ENCODE peak calls at places on chromosomes 12 and 14, in five cellular contexts. One of them, this sample, is unnamed.

GRCh38 chr14:24806061-24806678 is 172.2 kb upstream of the GZMB start:
- DNase-seq in kidney tubule cell: peak; percentile 71
- DNase-seq in cardiac fibroblast: peak; percentile 66
- DNase-seq in astrocyte of the spinal cord: peak; percentile 42
- DNase-seq in transverse colon: peak; percentile 89
- DNase-seq in this sample: peak; percentile 37

GRCh38 chr14:102752239-102752847 is 24.9 kb upstream of the TRAF3 start:
- DNase-seq in astrocyte of the spinal cord: no peak
- DNase-seq in transverse colon: no peak
- DNase-seq in cardiac fibroblast: no peak
- DNase-seq in kidney tubule cell: no peak
- DNase-seq in this sample: no peak

GRCh38 chr12:64608901-64609542 is 1.3 kb upstream of the RASSF3 start:
- DNase-seq in astrocyte of the spinal cord: peak; percentile 56
- DNase-seq in cardiac fibroblast: peak; percentile 43
- DNase-seq in transverse colon: peak; percentile 67
- DNase-seq in kidney tubule cell: peak; percentile 87
- DNase-seq in this sample: peak; percentile 39

GRCh38 chr14:87084908-87085307 is 908.1 kb downstream of the GALC start:
- DNase-seq in transverse colon: no peak
- DNase-seq in cardiac fibroblast: no peak
- DNase-seq in kidney tubule cell: no peak
- DNase-seq in astrocyte of the spinal cord: no peak
- DNase-seq in this sample: no peak

GRCh38 chr14:55448146-55448614 is 7.8 kb upstream of the TBPL2 start:
- DNase-seq in kidney tubule cell: peak; percentile 99
- DNase-seq in astrocyte of the spinal cord: peak; percentile 94
- DNase-seq in transverse colon: peak; percentile 60
- DNase-seq in cardiac fibroblast: peak; percentile 93
- DNase-seq in this sample: peak; percentile 87

GRCh38 chr14:95504135-95505029 is 12.1 kb downstream of the SYNE3 start:
- DNase-seq in astrocyte of the spinal cord: peak; percentile 60
- DNase-seq in transverse colon: no peak
- DNase-seq in cardiac fibroblast: peak; percentile 81
- DNase-seq in kidney tubule cell: no peak
- DNase-seq in this sample: peak; percentile 60

GRCh38 chr14:54208751-54209150 is 188.1 kb upstream of the CDKN3 start:
- DNase-seq in kidney tubule cell: no peak
- DNase-seq in transverse colon: no peak
- DNase-seq in astrocyte of the spinal cord: no peak
- DNase-seq in cardiac fibroblast: no peak
- DNase-seq in this sample: no peak

GRCh38 chr12:26795899-26796298 is 37.1 kb downstream of the ITPR2 start:
- DNase-seq in transverse colon: no peak
- DNase-seq in astrocyte of the spinal cord: no peak
- DNase-seq in cardiac fibroblast: no peak
- DNase-seq in kidney tubule cell: no peak
- DNase-seq in this sample: no peak

GRCh38 chr12:1593232-1594044 is 943 bp downstream of the FBXL14 start:
- DNase-seq in transverse colon: peak; percentile 74
- DNase-seq in astrocyte of the spinal cord: peak; percentile 47
- DNase-seq in kidney tubule cell: peak; percentile 52
- DNase-seq in cardiac fibroblast: no peak
- DNase-seq in this sample: no peak

GRCh38 chr12:102543494-102543893 is 63.1 kb upstream of the IGF1 start:
- DNase-seq in cardiac fibroblast: no peak
- DNase-seq in transverse colon: no peak
- DNase-seq in kidney tubule cell: peak; percentile 23
- DNase-seq in astrocyte of the spinal cord: no peak
- DNase-seq in this sample: peak; percentile 14

GRCh38 chr12:128786741-128787391 is 36.9 kb downstream of the SLC15A4 start:
- DNase-seq in cardiac fibroblast: no peak
- DNase-seq in astrocyte of the spinal cord: no peak
- DNase-seq in kidney tubule cell: no peak
- DNase-seq in transverse colon: no peak
- DNase-seq in this sample: no peak

GRCh38 chr14:23056257-23056955 is 914 bp downstream of the CDH24 start:
- DNase-seq in cardiac fibroblast: peak; percentile 67
- DNase-seq in astrocyte of the spinal cord: peak; percentile 59
- DNase-seq in kidney tubule cell: peak; percentile 77
- DNase-seq in transverse colon: peak; percentile 80
- DNase-seq in this sample: peak; percentile 89

GRCh38 chr14:100408350-100409015 is 85.3 kb downstream of the SLC25A47 start:
- DNase-seq in cardiac fibroblast: peak; percentile 86
- DNase-seq in kidney tubule cell: no peak
- DNase-seq in astrocyte of the spinal cord: peak; percentile 91
- DNase-seq in transverse colon: no peak
- DNase-seq in this sample: no peak

GRCh38 chr12:50841654-50842531 is 833 bp upstream of the TMPRSS12 start:
- DNase-seq in kidney tubule cell: no peak
- DNase-seq in transverse colon: no peak
- DNase-seq in cardiac fibroblast: no peak
- DNase-seq in astrocyte of the spinal cord: no peak
- DNase-seq in this sample: no peak

GRCh38 chr12:117671734-117672133 is 297.1 kb downstream of the KSR2 start:
- DNase-seq in cardiac fibroblast: no peak
- DNase-seq in kidney tubule cell: peak; percentile 53
- DNase-seq in astrocyte of the spinal cord: peak; percentile 22
- DNase-seq in transverse colon: no peak
- DNase-seq in this sample: peak; percentile 39

GRCh38 chr12:42585846-42586226 is 3.7 kb downstream of the PRICKLE1 start:
- DNase-seq in astrocyte of the spinal cord: no peak
- DNase-seq in transverse colon: no peak
- DNase-seq in cardiac fibroblast: no peak
- DNase-seq in kidney tubule cell: no peak
- DNase-seq in this sample: no peak

GRCh38 chr14:67269338-67270060 is 28.3 kb downstream of the PALS1 start:
- DNase-seq in kidney tubule cell: peak; percentile 55
- DNase-seq in astrocyte of the spinal cord: peak; percentile 81
- DNase-seq in transverse colon: no peak
- DNase-seq in cardiac fibroblast: peak; percentile 91
- DNase-seq in this sample: peak; percentile 79

GRCh38 chr12:124852329-124852831 is 11.3 kb downstream of the SCARB1 start:
- DNase-seq in cardiac fibroblast: peak; percentile 40
- DNase-seq in kidney tubule cell: peak; percentile 19
- DNase-seq in transverse colon: peak; percentile 62
- DNase-seq in astrocyte of the spinal cord: no peak
- DNase-seq in this sample: peak; percentile 74

GRCh38 chr12:110352401-110352800 is 51.1 kb downstream of the ANAPC7 start:
- DNase-seq in cardiac fibroblast: no peak
- DNase-seq in kidney tubule cell: no peak
- DNase-seq in astrocyte of the spinal cord: no peak
- DNase-seq in transverse colon: no peak
- DNase-seq in this sample: no peak

GRCh38 chr12:114041136-114041535 is 75.0 kb upstream of the RBM19 start:
- DNase-seq in transverse colon: no peak
- DNase-seq in cardiac fibroblast: no peak
- DNase-seq in kidney tubule cell: no peak
- DNase-seq in astrocyte of the spinal cord: no peak
- DNase-seq in this sample: no peak

GRCh38 chr12:53145383-53145782 is 35.1 kb upstream of the ZNF740 start:
- DNase-seq in kidney tubule cell: no peak
- DNase-seq in transverse colon: no peak
- DNase-seq in astrocyte of the spinal cord: no peak
- DNase-seq in cardiac fibroblast: peak; percentile 74
- DNase-seq in this sample: no peak

GRCh38 chr12:89775336-89776005 is 66.8 kb upstream of the ATP2B1 start:
- DNase-seq in cardiac fibroblast: no peak
- DNase-seq in astrocyte of the spinal cord: no peak
- DNase-seq in transverse colon: no peak
- DNase-seq in kidney tubule cell: peak; percentile 76
- DNase-seq in this sample: no peak

GRCh38 chr14:54312166-54312801 is 84.5 kb upstream of the CDKN3 start:
- DNase-seq in transverse colon: no peak
- DNase-seq in kidney tubule cell: peak; percentile 91
- DNase-seq in cardiac fibroblast: peak; percentile 95
- DNase-seq in astrocyte of the spinal cord: peak; percentile 92
- DNase-seq in this sample: peak; percentile 88

GRCh38 chr12:65343801-65344200 is 65.3 kb downstream of the MSRB3 start:
- DNase-seq in kidney tubule cell: no peak
- DNase-seq in transverse colon: no peak
- DNase-seq in astrocyte of the spinal cord: no peak
- DNase-seq in cardiac fibroblast: no peak
- DNase-seq in this sample: no peak